ENCODE peak calls at places on chromosomes 1 and 21, in four cellular contexts. One of them, this sample, is unnamed.

GRCh38 chr1:165481820-165482532 is 37.0 kb upstream of the RXRG start:
- DNase-seq in OCI-LY7: no peak
- DNase-seq in heart left ventricle: no peak
- DNase-seq in A549: peak
- DNase-seq in this sample: no peak

GRCh38 chr1:150551784-150552691 is 2.8 kb downstream of the ADAMTSL4 start:
- DNase-seq in OCI-LY7: no peak
- DNase-seq in heart left ventricle: peak
- DNase-seq in A549: peak
- DNase-seq in this sample: no peak

GRCh38 chr1:44242761-44243160 is 29.5 kb downstream of the DMAP1 start:
- DNase-seq in OCI-LY7: no peak
- DNase-seq in heart left ventricle: no peak
- DNase-seq in A549: no peak
- DNase-seq in this sample: no peak

GRCh38 chr1:54585181-54586066 is 37.4 kb downstream of the ACOT11 start:
- DNase-seq in OCI-LY7: no peak
- DNase-seq in heart left ventricle: peak
- DNase-seq in A549: no peak
- DNase-seq in this sample: no peak

GRCh38 chr1:224696891-224697765 is 81.0 kb downstream of the CNIH3 start:
- DNase-seq in OCI-LY7: no peak
- DNase-seq in heart left ventricle: no peak
- DNase-seq in A549: no peak
- DNase-seq in this sample: no peak

GRCh38 chr1:215007880-215008279 is 74.7 kb upstream of the KCNK2 start:
- DNase-seq in OCI-LY7: no peak
- DNase-seq in heart left ventricle: no peak
- DNase-seq in A549: no peak
- DNase-seq in this sample: no peak

GRCh38 chr1:202806845-202807366 is 1.3 kb downstream of the KDM5B start:
- DNase-seq in OCI-LY7: no peak
- DNase-seq in heart left ventricle: no peak
- DNase-seq in A549: peak
- DNase-seq in this sample: no peak

GRCh38 chr1:30338765-30339164 is 384.6 kb downstream of the MATN1 start:
- DNase-seq in OCI-LY7: no peak
- DNase-seq in heart left ventricle: no peak
- DNase-seq in A549: no peak
- DNase-seq in this sample: no peak

GRCh38 chr1:205749826-205750682 is at the start of gene NUCKS1:
- DNase-seq in OCI-LY7: peak
- DNase-seq in heart left ventricle: peak
- DNase-seq in A549: peak
- DNase-seq in this sample: peak

GRCh38 chr1:208731976-208732821 is 488.0 kb upstream of the PLXNA2 start:
- DNase-seq in OCI-LY7: no peak
- DNase-seq in heart left ventricle: no peak
- DNase-seq in A549: no peak
- DNase-seq in this sample: no peak

GRCh38 chr21:23887709-23888303 is 1719.5 kb downstream of the MRPL39 start:
- DNase-seq in OCI-LY7: no peak
- DNase-seq in heart left ventricle: no peak
- DNase-seq in A549: no peak
- DNase-seq in this sample: no peak

GRCh38 chr1:14897080-14897449 is 256.5 kb upstream of the TMEM51 start:
- DNase-seq in OCI-LY7: peak
- DNase-seq in heart left ventricle: no peak
- DNase-seq in A549: peak
- DNase-seq in this sample: no peak

GRCh38 chr21:37270576-37271365 is 3.6 kb upstream of the VPS26C start:
- DNase-seq in OCI-LY7: no peak
- DNase-seq in heart left ventricle: no peak
- DNase-seq in A549: no peak
- DNase-seq in this sample: no peak

GRCh38 chr1:46315669-46316403 is 12.3 kb downstream of the UQCRH start:
- DNase-seq in OCI-LY7: no peak
- DNase-seq in heart left ventricle: no peak
- DNase-seq in A549: no peak
- DNase-seq in this sample: no peak

GRCh38 chr21:42677339-42678117 is 24.1 kb downstream of the PDE9A start:
- DNase-seq in OCI-LY7: peak
- DNase-seq in heart left ventricle: peak
- DNase-seq in A549: no peak
- DNase-seq in this sample: no peak

GRCh38 chr1:50418600-50419109 is 4.6 kb downstream of the DMRTA2 start:
- DNase-seq in OCI-LY7: no peak
- DNase-seq in heart left ventricle: peak
- DNase-seq in A549: no peak
- DNase-seq in this sample: no peak

GRCh38 chr1:230301820-230302219 is 124.3 kb downstream of the PGBD5 start:
- DNase-seq in OCI-LY7: no peak
- DNase-seq in heart left ventricle: no peak
- DNase-seq in A549: no peak
- DNase-seq in this sample: no peak

GRCh38 chr1:80799457-80799856 is 1001.3 kb upstream of the ADGRL2 start:
- DNase-seq in OCI-LY7: no peak
- DNase-seq in heart left ventricle: no peak
- DNase-seq in A549: no peak
- DNase-seq in this sample: no peak

GRCh38 chr1:76023669-76024407 is 50.7 kb upstream of the ST6GALNAC3 start:
- DNase-seq in OCI-LY7: no peak
- DNase-seq in heart left ventricle: no peak
- DNase-seq in A549: no peak
- DNase-seq in this sample: no peak

GRCh38 chr21:23475518-23476189 is 2131.6 kb downstream of the MRPL39 start:
- DNase-seq in OCI-LY7: no peak
- DNase-seq in heart left ventricle: no peak
- DNase-seq in A549: no peak
- DNase-seq in this sample: no peak

GRCh38 chr1:25689686-25690381 is 73.2 kb downstream of the MAN1C1 start:
- DNase-seq in OCI-LY7: no peak
- DNase-seq in heart left ventricle: no peak
- DNase-seq in A549: no peak
- DNase-seq in this sample: no peak

GRCh38 chr1:158043232-158043631 is 49.8 kb downstream of the KIRREL1 start:
- DNase-seq in OCI-LY7: no peak
- DNase-seq in heart left ventricle: no peak
- DNase-seq in A549: no peak
- DNase-seq in this sample: no peak

GRCh38 chr1:23727362-23727811 is 15.9 kb upstream of the ELOA start:
- DNase-seq in OCI-LY7: peak
- DNase-seq in heart left ventricle: peak
- DNase-seq in A549: peak
- DNase-seq in this sample: no peak

GRCh38 chr1:12475947-12476346 is 142.1 kb downstream of the DHRS3 start:
- DNase-seq in OCI-LY7: no peak
- DNase-seq in heart left ventricle: no peak
- DNase-seq in A549: peak
- DNase-seq in this sample: no peak

GRCh38 chr1:53477626-53478025 is 18.4 kb downstream of the DMRTB1 start:
- DNase-seq in OCI-LY7: no peak
- DNase-seq in heart left ventricle: no peak
- DNase-seq in A549: no peak
- DNase-seq in this sample: no peak

GRCh38 chr1:5856246-5856815 is 135.9 kb downstream of the NPHP4 start:
- DNase-seq in OCI-LY7: no peak
- DNase-seq in heart left ventricle: no peak
- DNase-seq in A549: no peak
- DNase-seq in this sample: no peak

GRCh38 chr1:212635141-212635601 is 26.6 kb downstream of the ATF3 start:
- DNase-seq in OCI-LY7: peak
- DNase-seq in heart left ventricle: no peak
- DNase-seq in A549: no peak
- DNase-seq in this sample: no peak